ENCODE peak calls at places on chromosomes 16 and 17, in six cellular contexts. W, D, C, S, I and B are unnamed samples.
A peak's percentile ranks its signal among the peaks of the same experiment; 100 is the strongest.

GRCh38 chr17:5583426-5584382 is 605 bp downstream of the NLRP1 start:
- DNase-seq in W (no peak), D (peak; percentile 85), C (no peak), S (no peak), I (peak; percentile 58), B (peak; percentile 26)

GRCh38 chr17:75843577-75844529 is at the start of gene UNC13D:
- DNase-seq in W (peak; percentile 66), D (peak; percentile 95), C (peak; percentile 74), S (peak; percentile 55), I (peak; percentile 74), B (peak; percentile 79)

GRCh38 chr17:42183741-42184711 is 1.2 kb downstream of the HCRT start:
- DNase-seq in W (no peak), D (peak; percentile 95), C (peak; percentile 95), S (peak; percentile 83), I (peak; percentile 89), B (peak; percentile 79)

GRCh38 chr16:83400234-83400633 is 407.5 kb upstream of the HSBP1 start:
- DNase-seq in W (no peak), D (no peak), C (no peak), S (no peak), I (no peak), B (no peak)

GRCh38 chr16:89090182-89090630 is 3.4 kb upstream of the ACSF3 start:
- DNase-seq in W (no peak), D (no peak), C (no peak), S (no peak), I (no peak), B (no peak)

GRCh38 chr16:54545890-54546476 is 259.4 kb upstream of the IRX3 start:
- DNase-seq in W (no peak), D (no peak), C (no peak), S (no peak), I (no peak), B (no peak)

GRCh38 chr16:69187387-69187890 is 475 bp downstream of the SNTB2 start:
- DNase-seq in W (no peak), D (peak; percentile 92), C (peak; percentile 53), S (peak; percentile 62), I (peak; percentile 86), B (peak; percentile 53)

GRCh38 chr17:69406906-69407305 is 7.6 kb upstream of the MAP2K6 start:
- DNase-seq in W (no peak), D (no peak), C (no peak), S (no peak), I (no peak), B (no peak)

GRCh38 chr17:16945513-16946201 is 26.3 kb downstream of the TNFRSF13B start:
- DNase-seq in W (no peak), D (peak; percentile 66), C (no peak), S (no peak), I (peak; percentile 24), B (no peak)

GRCh38 chr17:82909322-82909904 is 69.6 kb upstream of the ZNF750 start:
- DNase-seq in W (no peak), D (no peak), C (no peak), S (peak; percentile 34), I (no peak), B (peak; percentile 74)

GRCh38 chr16:2436110-2436509 is 6.9 kb downstream of the CCNF start:
- DNase-seq in W (no peak), D (peak; percentile 14), C (no peak), S (no peak), I (no peak), B (no peak)

GRCh38 chr17:38703742-38704644 is 1.1 kb upstream of the MLLT6 start:
- DNase-seq in W (peak; percentile 87), D (peak; percentile 95), C (peak; percentile 84), S (peak; percentile 93), I (peak; percentile 91), B (peak; percentile 93)

GRCh38 chr17:35372846-35373531 is 432 bp downstream of the SLFN11 start:
- DNase-seq in W (no peak), D (peak; percentile 84), C (peak; percentile 45), S (peak; percentile 56), I (no peak), B (peak; percentile 45)

GRCh38 chr16:30351586-30352419 is 3.3 kb downstream of the CD2BP2 start:
- DNase-seq in W (no peak), D (peak; percentile 49), C (no peak), S (peak; percentile 61), I (peak; percentile 92), B (no peak)

DNA sequence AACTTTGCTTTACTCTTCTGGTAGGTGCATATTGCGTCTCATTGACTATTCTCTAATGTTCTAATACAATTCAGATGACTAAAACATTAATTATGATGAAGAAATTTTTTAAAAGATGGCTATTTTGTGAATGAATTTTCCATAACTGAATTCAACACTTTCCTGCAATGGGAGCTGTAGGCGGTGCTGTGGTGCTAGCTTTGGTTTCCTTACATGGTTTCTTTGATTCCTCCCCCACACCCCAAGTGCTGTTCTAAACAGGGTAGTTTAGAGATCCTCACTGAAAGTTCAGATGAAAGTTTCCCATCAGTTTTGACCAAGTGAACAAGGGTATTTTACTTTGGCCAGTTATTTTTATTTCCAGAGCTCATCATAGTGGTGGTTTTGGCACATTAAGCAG is 26.0 kb upstream of the MRC2 start:
- DNase-seq in W (no peak), D (no peak), C (no peak), S (no peak), I (no peak), B (peak; percentile 20)
- TF ChIP-seq CTCF in W (no peak), D (no peak), C (peak; percentile 4), S (no peak), I (no peak), B (no peak)

GRCh38 chr17:57986841-57987581 is 1.0 kb downstream of the VEZF1 start:
- DNase-seq in W (no peak), D (peak; percentile 87), C (no peak), S (peak; percentile 46), I (peak; percentile 66), B (peak; percentile 74)

GRCh38 chr17:57990037-57990436 is 2.0 kb upstream of the VEZF1 start:
- DNase-seq in W (no peak), D (no peak), C (no peak), S (no peak), I (no peak), B (no peak)

GRCh38 chr17:57988301-57989010 is 402 bp upstream of the VEZF1 start:
- DNase-seq in W (no peak), D (peak; percentile 94), C (peak; percentile 86), S (peak; percentile 77), I (peak; percentile 91), B (peak; percentile 65)

GRCh38 chr17:57987582-57988300 is at the start of gene VEZF1:
- DNase-seq in W (peak; percentile 76), D (peak; percentile 96), C (peak; percentile 86), S (peak; percentile 80), I (peak; percentile 92), B (peak; percentile 81)

GRCh38 chr17:57989011-57989345 is 924 bp upstream of the VEZF1 start:
- DNase-seq in W (no peak), D (no peak), C (no peak), S (peak; percentile 34), I (peak; percentile 66), B (no peak)
- TF ChIP-seq CTCF in W (no peak), D (no peak), C (no peak), S (no peak), I (no peak), B (no peak)

DNA sequence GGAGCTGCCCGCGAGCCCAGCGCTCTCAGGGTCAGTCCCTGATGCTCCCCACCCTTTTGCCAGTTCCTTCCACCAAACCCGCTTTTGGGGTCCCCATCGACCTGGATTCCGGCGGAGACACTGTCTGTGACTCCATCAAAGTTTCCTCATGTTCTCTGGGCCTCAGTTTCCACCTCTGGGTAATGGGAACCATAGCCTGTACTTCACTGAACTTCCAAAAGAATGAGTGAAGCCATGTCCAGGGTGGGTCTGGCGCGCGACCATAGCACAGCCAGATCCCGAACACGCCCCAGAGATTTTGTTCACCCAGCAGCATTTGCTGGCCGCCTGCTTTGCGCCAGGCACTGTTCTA is 328 bp downstream of the SDR42E2 start:
- DNase-seq in W (no peak), D (no peak), C (no peak), S (no peak), I (no peak), B (no peak)
- TF ChIP-seq CTCF in W (no peak), D (no peak), C (no peak), S (no peak), I (no peak), B (no peak)

GRCh38 chr16:48918520-48919258 is 308.7 kb upstream of the N4BP1 start:
- DNase-seq in W (no peak), D (no peak), C (no peak), S (no peak), I (no peak), B (no peak)
- TF ChIP-seq CTCF in W (no peak), D (no peak), C (no peak), S (no peak), I (no peak), B (no peak)

GRCh38 chr16:58629681-58630640 is at the start of gene CNOT1:
- DNase-seq in W (peak; percentile 99), D (peak; percentile 98), C (peak; percentile 94), S (peak; percentile 98), I (peak; percentile 99), B (peak; percentile 98)
- TF ChIP-seq CTCF in W (no peak), D (no peak), C (no peak), S (peak; percentile 20), I (no peak), B (no peak)

GRCh38 chr17:1255041-1255440 is 15.2 kb upstream of the BHLHA9 start:
- DNase-seq in W (no peak), D (no peak), C (no peak), S (no peak), I (no peak), B (no peak)
- TF ChIP-seq CTCF in W (no peak), D (no peak), C (no peak), S (no peak), I (no peak), B (no peak)

DNA sequence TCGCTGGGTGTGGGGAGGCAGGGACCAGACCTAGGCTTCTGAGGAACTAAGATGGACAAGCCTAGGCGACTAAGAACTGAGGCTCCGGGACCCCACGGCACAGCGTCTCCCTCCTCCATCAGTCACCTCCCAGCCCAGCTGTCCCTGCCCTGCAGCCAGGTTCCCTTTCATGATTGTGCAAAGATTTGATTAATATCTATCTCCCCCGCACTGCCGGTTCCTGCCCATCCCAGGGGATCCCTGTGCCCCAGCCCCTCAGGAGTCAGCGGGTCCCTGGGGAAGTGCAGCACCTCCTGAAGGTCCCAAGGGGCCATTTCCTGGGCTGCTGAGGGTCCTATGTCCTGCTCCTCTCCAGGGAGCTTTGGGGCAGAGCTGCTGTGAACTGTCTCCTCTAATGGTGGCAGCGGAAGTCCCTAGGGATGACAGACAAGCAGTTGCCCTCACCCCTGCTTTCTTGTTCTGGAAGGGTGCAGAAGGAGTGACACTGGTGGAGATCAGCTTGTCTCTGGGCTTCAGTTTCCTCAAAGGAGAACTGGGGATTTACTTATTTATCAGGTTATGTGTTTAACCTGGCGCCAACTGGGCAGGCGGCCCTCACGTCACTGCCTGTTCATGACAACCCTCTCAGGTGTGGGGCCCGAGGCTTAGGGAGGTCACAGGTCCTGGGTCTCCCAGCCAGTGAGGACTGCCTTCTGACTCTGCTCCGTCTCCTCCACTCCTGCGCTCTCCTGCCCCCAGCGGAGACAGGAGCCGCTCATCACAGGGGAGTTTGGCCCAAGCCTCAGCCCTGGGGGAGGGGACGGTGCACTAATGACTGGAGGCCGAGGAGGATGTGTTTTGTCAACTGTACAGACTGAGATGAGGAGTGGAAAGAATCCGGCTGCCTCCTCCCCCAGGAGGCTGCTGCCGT is 1.9 kb upstream of the C16orf74 start:
- DNase-seq in W (no peak), D (no peak), C (no peak), S (peak; percentile 46), I (no peak), B (no peak)
- TF ChIP-seq CTCF in W (peak; percentile 55), D (no peak), C (no peak), S (peak; percentile 20), I (no peak), B (no peak)